ENCODE peak calls at places on chromosomes 7 and 10, in six cellular contexts. L is activated CD8-positive, alpha-beta T cell treated with anti-CD3 and anti-CD28 coated beads for 36 hours; T is left ventricle myocardium inferior; P is GM10248; H is endothelial cell; Y is cardiac muscle cell. G is an unnamed sample.

GRCh38 chr7:123924941-123925340 is at the start of gene SPAM1:
- DNase-seq in L (no peak), T (no peak), P (no peak), H (no peak), Y (no peak), G (no peak)

GRCh38 chr10:106991084-106991483 is 173.4 kb downstream of the SORCS1 start:
- DNase-seq in L (no peak), T (no peak), P (no peak), H (no peak), Y (no peak), G (no peak)

GRCh38 chr10:29773675-29774091 is 138.9 kb upstream of the SVIL start:
- DNase-seq in L (no peak), T (no peak), P (no peak), H (no peak), Y (no peak), G (no peak)

GRCh38 chr7:96397936-96398596 is 76.2 kb upstream of the SLC25A13 start:
- DNase-seq in L (no peak), T (no peak), P (no peak), H (no peak), Y (peak; percentile 6), G (no peak)

GRCh38 chr10:122021421-122021820 is 32.5 kb downstream of the TACC2 start:
- DNase-seq in L (no peak), T (no peak), P (no peak), H (no peak), Y (peak; percentile 56), G (no peak)

GRCh38 chr7:149772821-149773425 is 465 bp downstream of the ZNF467 start:
- DNase-seq in L (peak; percentile 41), T (no peak), P (no peak), H (peak; percentile 48), Y (no peak), G (no peak)

GRCh38 chr10:12915637-12916168 is 85.8 kb downstream of the CCDC3 start:
- DNase-seq in L (no peak), T (no peak), P (no peak), H (no peak), Y (no peak), G (no peak)

GRCh38 chr7:70419816-70420215 is 712.1 kb upstream of the GALNT17 start:
- DNase-seq in L (no peak), T (no peak), P (no peak), H (no peak), Y (no peak), G (no peak)

GRCh38 chr10:113982745-113983144 is 60.9 kb upstream of the ADRB1 start:
- DNase-seq in L (no peak), T (no peak), P (peak; percentile 33), H (no peak), Y (no peak), G (no peak)

GRCh38 chr10:21065621-21066248 is 168.6 kb upstream of the NEBL start:
- DNase-seq in L (no peak), T (no peak), P (no peak), H (no peak), Y (no peak), G (no peak)

GRCh38 chr10:46549171-46550075 is 7.0 kb downstream of the GPRIN2 start:
- DNase-seq in L (no peak), T (peak; percentile 21), P (no peak), H (no peak), Y (no peak), G (no peak)

GRCh38 chr10:110562348-110562747 is 5.1 kb upstream of the SMC3 start:
- DNase-seq in L (no peak), T (no peak), P (no peak), H (no peak), Y (no peak), G (no peak)

GRCh38 chr10:117555863-117556262 is 13.3 kb downstream of the EMX2 start:
- DNase-seq in L (no peak), T (no peak), P (no peak), H (no peak), Y (no peak), G (no peak)

DNA sequence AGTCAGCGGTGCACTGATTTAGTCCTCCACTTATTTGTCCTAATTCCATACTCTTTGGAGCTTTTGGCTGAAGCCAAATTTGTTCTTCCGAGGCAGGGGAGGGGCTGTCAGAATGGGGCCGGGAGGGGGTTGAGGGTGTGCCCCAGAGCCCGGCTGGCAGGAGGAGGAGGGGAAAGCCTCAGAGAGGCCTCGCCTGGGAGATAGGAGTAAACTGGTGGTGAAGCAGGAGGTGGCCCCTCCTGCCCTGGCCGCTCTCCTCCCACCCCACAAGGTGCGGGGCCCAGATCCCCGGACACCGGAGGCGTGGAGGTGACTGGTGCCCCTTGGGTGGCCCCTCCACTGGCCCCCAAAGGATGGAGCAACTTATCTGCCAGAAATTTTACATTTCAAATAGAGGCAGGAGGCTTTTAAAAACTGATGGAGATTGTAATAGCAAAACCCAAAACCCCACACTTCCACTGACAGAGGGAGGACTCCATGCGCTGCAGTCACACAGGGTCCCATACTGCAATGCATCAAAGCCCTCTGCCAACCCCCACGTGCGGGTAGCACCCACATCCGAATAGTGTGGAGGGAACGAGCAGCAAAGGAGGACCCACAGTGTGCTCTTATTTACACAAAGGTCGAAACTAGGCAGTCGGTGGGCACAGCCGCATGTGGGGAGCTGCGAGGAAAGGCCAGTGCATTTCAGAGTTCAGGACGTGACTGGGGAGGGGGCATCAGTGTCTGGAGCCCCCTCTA is 61.9 kb downstream of the CAMK2B start:
- DNase-seq in L (no peak), T (no peak), P (no peak), H (no peak), Y (no peak), G (no peak)
- TF ChIP-seq CTCF in L (no peak), T (no peak), P (no peak), H (no peak), Y (no peak), G (no peak)

DNA sequence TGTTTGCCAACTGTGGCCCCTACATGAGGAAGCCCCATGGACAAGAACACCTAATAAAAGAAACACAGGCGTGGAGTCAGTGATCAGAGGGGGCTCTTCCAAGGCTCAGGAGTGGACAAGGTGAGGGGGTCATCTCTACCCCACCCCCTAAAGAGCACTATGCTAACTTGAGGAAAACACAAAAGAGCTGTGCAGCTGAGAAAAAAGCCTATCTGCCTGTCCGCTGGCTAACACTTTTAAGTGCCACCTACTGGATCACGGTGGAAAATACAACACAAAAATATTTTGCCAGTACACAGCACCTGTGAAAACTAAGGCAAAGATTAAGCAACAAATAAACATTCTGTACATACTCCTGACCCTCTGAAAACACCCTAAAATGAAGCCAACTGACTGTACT is 53.1 kb upstream of the COBL start:
- DNase-seq in L (no peak), T (no peak), P (no peak), H (peak; percentile 28), Y (peak; percentile 13), G (no peak)
- TF ChIP-seq CTCF in L (peak; percentile 34), T (peak; percentile 44), P (peak; percentile 45), H (peak; percentile 46), Y (peak; percentile 46), G (peak; percentile 19)

GRCh38 chr10:101011517-101012423 is 12.2 kb downstream of the LZTS2 start:
- DNase-seq in L (no peak), T (no peak), P (no peak), H (peak; percentile 33), Y (no peak), G (no peak)
- TF ChIP-seq CTCF in L (no peak), T (peak; percentile 31), P (no peak), H (peak; percentile 18), Y (peak; percentile 43), G (no peak)

GRCh38 chr7:140672382-140673062 is at the start of gene ADCK2:
- DNase-seq in L (peak; percentile 68), T (peak; percentile 64), P (peak; percentile 91), H (peak; percentile 41), Y (no peak), G (peak; percentile 93)
- TF ChIP-seq CTCF in L (no peak), T (no peak), P (no peak), H (no peak), Y (no peak), G (no peak)

GRCh38 chr7:108603922-108604684 is 34.4 kb downstream of the DNAJB9 start:
- DNase-seq in L (no peak), T (no peak), P (no peak), H (no peak), Y (no peak), G (no peak)
- TF ChIP-seq CTCF in L (no peak), T (no peak), P (no peak), H (no peak), Y (no peak), G (no peak)